ENCODE peak calls at places on chromosomes 5 and 9, in six cellular contexts. K is PC-9, P is GM23248, W is fibroblast of lung, G is GM12878, E is keratinocyte. J is an unnamed sample.

GRCh38 chr9:92501671-92502393 is 19.5 kb upstream of the ASPN start:
- DNase-seq in W (peak; percentile 31), P (peak; percentile 77), K (peak; percentile 43), G (no peak), E (peak; percentile 45), J (peak; percentile 38)

GRCh38 chr9:135671591-135672041 is 8.5 kb downstream of the LCN9 start:
- DNase-seq in W (no peak), P (no peak), G (no peak), K (no peak), E (no peak), J (no peak)

GRCh38 chr5:135027699-135028615 is 6.1 kb downstream of the PITX1 start:
- DNase-seq in P (no peak), K (no peak), E (no peak), W (no peak), G (no peak), J (no peak)

GRCh38 chr5:56129288-56129687 is 103.8 kb downstream of the ANKRD55 start:
- DNase-seq in P (no peak), G (no peak), W (peak; percentile 8), K (no peak), E (no peak), J (no peak)

GRCh38 chr5:73448451-73449136 is at the start of gene FOXD1:
- DNase-seq in G (no peak), E (peak; percentile 52), K (no peak), P (peak; percentile 99), W (peak; percentile 98), J (peak; percentile 94)

GRCh38 chr5:16992006-16992405 is 55.9 kb upstream of the MYO10 start:
- DNase-seq in G (no peak), E (no peak), P (peak; percentile 90), K (peak; percentile 25), W (peak; percentile 92), J (peak; percentile 95)

GRCh38 chr9:137313326-137313920 is 11.4 kb upstream of the NRARP start:
- DNase-seq in P (no peak), W (no peak), G (no peak), E (no peak), K (no peak), J (no peak)

GRCh38 chr5:136023935-136024645 is 4.7 kb upstream of the TGFBI start:
- DNase-seq in W (peak; percentile 97), E (no peak), P (peak; percentile 97), G (no peak), K (no peak), J (no peak)

GRCh38 chr5:132265336-132266030 is 8.0 kb downstream of the PDLIM4 start:
- DNase-seq in K (peak; percentile 91), P (peak; percentile 97), W (peak; percentile 94), E (no peak), G (no peak), J (peak; percentile 94)

GRCh38 chr5:135063511-135064234 is 29.6 kb upstream of the PITX1 start:
- DNase-seq in P (no peak), W (no peak), K (no peak), E (no peak), G (no peak), J (no peak)

GRCh38 chr9:100473271-100474081 is 527 bp downstream of the TMEFF1 start:
- DNase-seq in E (no peak), W (peak; percentile 44), P (peak; percentile 76), G (no peak), K (no peak), J (peak; percentile 35)

GRCh38 chr5:31854181-31854624 is 215.3 kb downstream of the PDZD2 start:
- DNase-seq in W (peak; percentile 87), E (no peak), K (no peak), G (no peak), P (peak; percentile 16), J (peak; percentile 78)

GRCh38 chr5:35518104-35518503 is 99.6 kb upstream of the SPEF2 start:
- DNase-seq in P (no peak), W (no peak), E (no peak), G (peak; percentile 70), K (no peak), J (no peak)

GRCh38 chr9:136665111-136665703 is 2.5 kb downstream of the EGFL7 start:
- DNase-seq in W (peak; percentile 8), P (peak; percentile 49), G (no peak), E (no peak), K (no peak), J (no peak)

GRCh38 chr5:10761842-10762165 is 770 bp upstream of the DAP start:
- DNase-seq in K (peak; percentile 35), E (no peak), W (no peak), P (no peak), G (no peak), J (no peak)

GRCh38 chr5:115831163-115831768 is 10.1 kb downstream of the ATG12 start:
- DNase-seq in P (peak; percentile 70), W (peak; percentile 18), K (no peak), G (no peak), E (no peak), J (peak; percentile 19)

GRCh38 chr9:131589124-131589711 is 43.9 kb downstream of the PRRT1B start:
- DNase-seq in W (no peak), G (no peak), E (no peak), P (no peak), K (no peak), J (no peak)

GRCh38 chr9:105007143-105007542 is 79.2 kb upstream of the ABCA1 start:
- DNase-seq in W (peak; percentile 96), K (peak; percentile 94), G (no peak), E (peak; percentile 45), P (peak; percentile 84), J (peak; percentile 89)

GRCh38 chr5:1544294-1545010 is 20.7 kb upstream of the LPCAT1 start:
- DNase-seq in E (no peak), W (no peak), G (no peak), P (peak; percentile 12), K (no peak), J (no peak)

GRCh38 chr9:75230469-75230868 is 142.2 kb downstream of the OSTF1 start:
- DNase-seq in E (no peak), W (no peak), K (no peak), P (no peak), G (no peak), J (no peak)

GRCh38 chr5:94945656-94946055 is 327.2 kb downstream of the SLF1 start:
- DNase-seq in G (no peak), K (no peak), E (no peak), W (no peak), P (no peak), J (no peak)

DNA sequence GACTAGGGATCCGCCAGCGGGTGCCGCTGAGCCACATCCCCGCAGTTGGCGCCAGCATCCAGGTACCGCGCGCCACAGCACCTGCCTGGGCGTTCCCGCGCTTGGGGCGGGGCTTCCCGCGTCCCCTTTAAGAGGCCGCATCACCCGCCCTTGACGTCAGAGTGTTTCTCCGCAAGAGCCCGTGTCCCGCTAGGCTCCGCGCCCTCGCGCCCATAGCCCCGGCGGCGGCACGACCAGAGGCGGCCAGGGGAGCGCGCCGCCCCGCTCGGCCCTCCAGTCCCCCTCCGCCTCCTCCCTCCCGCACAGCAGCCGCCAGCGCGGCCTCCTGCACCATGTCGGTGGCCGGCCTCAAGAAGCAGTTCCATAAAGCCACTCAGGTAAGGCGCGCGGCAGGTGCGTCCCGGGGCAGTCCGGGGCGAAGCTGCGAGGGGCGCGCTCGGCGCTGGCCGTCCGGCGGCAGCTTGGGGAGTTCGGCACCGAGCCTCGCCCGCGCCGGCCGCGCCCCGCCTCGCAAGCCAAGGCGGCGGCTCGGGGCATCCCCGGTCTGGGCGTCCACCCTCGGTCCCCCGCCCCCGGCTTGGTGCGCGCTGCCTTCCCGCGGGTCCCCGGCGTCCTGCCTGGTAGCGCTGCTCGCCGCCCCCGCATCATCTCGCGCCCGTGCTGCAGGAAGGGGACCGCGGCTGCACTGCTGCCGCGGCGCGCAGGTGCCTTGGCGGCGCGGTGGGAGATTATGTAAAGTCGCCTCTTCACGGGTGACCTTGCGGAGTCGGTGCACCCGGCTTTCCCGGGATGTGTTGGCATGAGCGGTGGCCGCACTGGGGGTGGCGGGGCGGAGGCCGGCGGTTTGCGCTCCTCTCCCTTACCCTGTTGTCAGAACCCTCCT is at the start of gene SH3GL2:
- DNase-seq in P (peak; percentile 39), K (no peak), G (no peak), E (no peak), W (peak; percentile 28), J (peak; percentile 35)
- TF ChIP-seq EZH2 in P (no peak), K (no peak), G (no peak), E (peak; percentile 78), W (peak; percentile 60), J (peak; percentile 7)

GRCh38 chr9:89477811-89478583 is 19.9 kb downstream of the SEMA4D start:
- DNase-seq in W (peak; percentile 82), K (no peak), G (no peak), E (no peak), P (no peak), J (peak; percentile 26)
- H3K27ac ChIP-seq in W (no peak overlapping the region), K (no peak overlapping the region), G (peak overlapping the region; percentile 59), E (no peak overlapping the region), P (no peak overlapping the region), J (no peak overlapping the region)

DNA sequence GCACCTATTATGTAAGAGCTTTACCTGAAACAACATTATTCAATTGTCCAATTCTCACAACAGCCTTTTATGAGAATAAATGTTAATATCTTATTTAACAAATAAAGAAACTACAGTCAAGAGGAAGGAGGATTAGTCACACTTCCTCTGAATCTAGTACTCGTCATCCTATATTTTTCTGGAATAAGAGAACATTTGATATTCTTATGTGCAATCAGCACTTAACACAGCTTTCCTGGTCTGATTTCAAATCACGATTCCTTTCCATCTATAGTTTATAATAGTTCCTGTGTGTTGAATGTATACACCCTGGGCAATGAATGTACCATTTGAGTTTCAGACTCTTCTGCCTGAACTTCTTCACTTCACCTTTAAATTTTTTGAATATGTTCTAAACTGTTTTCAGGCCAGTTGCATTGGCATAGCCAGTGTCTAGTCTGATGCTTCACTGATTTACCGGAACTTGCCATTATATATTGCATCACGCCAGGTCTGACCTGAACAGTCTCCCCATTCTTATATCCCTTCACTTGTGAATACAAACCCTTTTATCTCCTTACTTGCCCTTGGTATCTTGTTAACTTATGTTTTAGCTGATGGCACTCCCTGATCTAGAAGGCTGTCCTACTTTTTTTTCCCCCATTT is 698.3 kb downstream of the MAT2B start:
- DNase-seq in K (no peak), W (peak; percentile 46), P (no peak), G (no peak), E (no peak), J (peak; percentile 3)
- TF ChIP-seq EZH2 in K (no peak), W (no peak), P (no peak), G (no peak), E (no peak), J (no peak)

GRCh38 chr5:80187691-80188090 is 68.2 kb downstream of the SERINC5 start:
- DNase-seq in W (no peak), G (no peak), E (no peak), P (no peak), K (no peak), J (no peak)

GRCh38 chr5:80190960-80191359 is 64.9 kb downstream of the SERINC5 start:
- DNase-seq in K (no peak), G (peak; percentile 25), W (no peak), E (no peak), P (no peak), J (no peak)

GRCh38 chr5:80189201-80189600 is 66.6 kb downstream of the SERINC5 start:
- DNase-seq in E (no peak), G (no peak), K (no peak), P (no peak), W (no peak), J (no peak)

GRCh38 chr5:80191397-80191796 is 64.5 kb downstream of the SERINC5 start:
- DNase-seq in P (no peak), E (no peak), G (no peak), W (no peak), K (no peak), J (no peak)

DNA sequence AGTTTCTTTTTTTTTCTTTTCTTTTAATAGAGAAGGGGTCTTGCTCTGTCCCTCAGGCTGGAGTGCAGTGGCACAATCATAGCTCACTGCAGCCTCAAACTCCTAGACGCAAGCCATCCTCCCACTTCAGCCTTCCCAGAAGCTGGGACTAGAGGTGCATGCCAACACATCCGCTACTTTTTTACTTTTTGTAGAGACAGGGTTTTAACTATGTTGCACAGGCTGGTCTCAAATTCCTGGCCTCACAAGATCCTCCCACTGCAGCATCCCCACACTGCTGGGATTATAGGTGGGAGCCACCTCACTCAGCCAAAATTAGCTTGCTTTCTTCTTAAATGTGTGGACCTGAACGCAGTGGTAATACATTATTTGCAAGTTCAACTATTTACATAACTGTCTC is 66.1 kb downstream of the SERINC5 start:
- DNase-seq in W (no peak), K (no peak), P (no peak), G (no peak), E (no peak), J (no peak)
- H3K27ac ChIP-seq in W (no peak overlapping the region), K (no peak overlapping the region), P (no peak overlapping the region), G (no peak overlapping the region), E (no peak overlapping the region), J (no peak overlapping the region)

J was measured in mammary epithelial cell.